ENCODE peak calls at places on chromosomes 1 and 21, in ten cellular contexts. K is NCI-H1436; Q is HT-29; N is SW480; W is activated CD4-positive, CD25-positive, alpha-beta regulatory T cell treated with anti-CD3 and anti-CD28 coated beads, Interleukin-2, amount 50 U/mL, for 16 hours; X is fibroblast of the aortic adventitia; E is NCI-H345; F is NCI-H774; C is IMR-90; T is stimulated activated CD4-positive, alpha-beta T cell treated with anti-CD3 and anti-CD28 coated beads, Interleukin-2, amount 100 ng/mL, for 48 hours. J is an unnamed sample.

GRCh38 chr1:50858761-50859160 is 101.3 kb downstream of the FAF1 start:
- DNase-seq in C (no peak), N (peak; percentile 13), E (no peak), F (no peak), T (no peak), Q (no peak), X (no peak), W (no peak), K (no peak), J (no peak)

GRCh38 chr1:220028496-220028895 is 17.8 kb downstream of the EPRS1 start:
- DNase-seq in K (no peak), Q (no peak), F (no peak), X (no peak), E (no peak), C (no peak), N (no peak), W (no peak), T (no peak), J (no peak)

GRCh38 chr1:240352769-240353168 is 259.2 kb downstream of the GREM2 start:
- DNase-seq in N (no peak), X (no peak), F (no peak), E (no peak), C (peak; percentile 95), K (no peak), W (no peak), Q (no peak), T (no peak), J (no peak)

GRCh38 chr21:15293251-15293650 is 228.5 kb upstream of the NRIP1 start:
- DNase-seq in C (peak; percentile 82), N (peak; percentile 8), E (no peak), F (no peak), Q (peak; percentile 65), K (no peak), T (no peak), W (no peak), X (peak; percentile 98), J (no peak)

GRCh38 chr1:42282867-42283583 is 52.0 kb downstream of the FOXJ3 start:
- DNase-seq in W (no peak), F (no peak), K (no peak), Q (no peak), N (no peak), X (peak; percentile 34), C (peak; percentile 59), T (no peak), E (no peak), J (no peak)

GRCh38 chr1:209646558-209646957 is 5.7 kb downstream of the LAMB3 start:
- DNase-seq in F (no peak), T (no peak), Q (no peak), K (no peak), E (no peak), W (no peak), C (peak; percentile 63), N (no peak), X (no peak), J (no peak)

GRCh38 chr1:246784621-246785535 is 60.7 kb downstream of the SCCPDH start:
- DNase-seq in N (peak; percentile 7), E (no peak), C (peak; percentile 47), Q (no peak), T (no peak), K (no peak), F (no peak), X (peak; percentile 57), W (no peak), J (no peak)

GRCh38 chr1:33096358-33097005 is 15.5 kb downstream of the AZIN2 start:
- DNase-seq in Q (no peak), X (peak; percentile 87), E (no peak), C (peak; percentile 75), T (no peak), F (no peak), K (no peak), N (no peak), W (no peak), J (no peak)

GRCh38 chr1:245585252-245585959 is 430.6 kb downstream of the KIF26B start:
- DNase-seq in N (no peak), E (no peak), T (no peak), F (no peak), K (no peak), X (peak; percentile 58), C (peak; percentile 84), W (no peak), Q (no peak), J (no peak)

GRCh38 chr1:29172415-29172814 is 9.3 kb downstream of the SRSF4 start:
- DNase-seq in E (no peak), K (no peak), C (no peak), F (no peak), T (no peak), N (no peak), Q (no peak), W (no peak), X (no peak), J (no peak)

GRCh38 chr1:36425791-36426190 is 24.5 kb downstream of the OSCP1 start:
- DNase-seq in X (no peak), K (no peak), Q (no peak), N (no peak), E (no peak), T (no peak), F (no peak), W (no peak), C (peak; percentile 25), J (no peak)

GRCh38 chr21:32826317-32827167 is 55.0 kb upstream of the PAXBP1 start:
- DNase-seq in W (no peak), Q (peak; percentile 63), F (no peak), K (peak; percentile 14), N (peak; percentile 75), X (peak; percentile 80), E (peak; percentile 60), T (peak; percentile 28), C (peak; percentile 63), J (peak; percentile 37)

GRCh38 chr1:39348278-39348677 is 143.2 kb upstream of the BMP8A start:
- DNase-seq in F (peak; percentile 78), E (no peak), K (no peak), W (no peak), T (no peak), C (no peak), X (no peak), Q (no peak), N (no peak), J (no peak)

GRCh38 chr21:45412909-45413581 is 8.1 kb downstream of the COL18A1 start:
- DNase-seq in T (no peak), K (no peak), F (no peak), E (no peak), X (no peak), Q (no peak), C (no peak), N (no peak), W (no peak), J (no peak)

GRCh38 chr1:159122005-159122621 is 45.5 kb upstream of the AIM2 start:
- DNase-seq in C (peak; percentile 29), K (no peak), Q (no peak), N (no peak), E (no peak), F (no peak), X (peak; percentile 69), T (no peak), W (no peak), J (no peak)

GRCh38 chr1:192889082-192889481 is 80.2 kb downstream of the RGS2 start:
- DNase-seq in W (no peak), N (no peak), T (no peak), X (no peak), Q (no peak), K (no peak), C (no peak), F (no peak), E (no peak), J (no peak)

GRCh38 chr21:41602511-41602910 is 94.6 kb upstream of the TMPRSS2 start:
- DNase-seq in T (no peak), F (no peak), K (no peak), C (no peak), N (no peak), E (no peak), Q (no peak), W (no peak), X (no peak), J (no peak)

GRCh38 chr1:156642265-156643185 is 608 bp downstream of the BCAN start:
- DNase-seq in Q (no peak), N (no peak), X (no peak), F (no peak), C (no peak), E (no peak), T (no peak), K (no peak), W (no peak), J (no peak)

GRCh38 chr21:44702973-44703730 is 6.2 kb downstream of the KRTAP10-12 start:
- DNase-seq in K (no peak), F (peak; percentile 4), X (no peak), T (no peak), C (peak; percentile 6), E (peak; percentile 96), W (no peak), Q (no peak), N (no peak), J (no peak)

J was measured in CMK.